ENCODE peak calls at places on chromosomes 11 and 22, in ten cellular contexts. One of them, this sample, is unnamed.

GRCh38 chr22:45867118-45867905 is 109.7 kb downstream of the WNT7B start:
- DNase-seq in mammary epithelial cell: no peak
- DNase-seq in retinal pigment epithelial cell: no peak
- DNase-seq in CD4-positive, alpha-beta T cell: no peak
- DNase-seq in Peyer's patch: no peak
- DNase-seq in GM23338: peak; percentile 72
- DNase-seq in A549: no peak
- DNase-seq in sigmoid colon: peak; percentile 53
- DNase-seq in lower lobe of right lung: peak; percentile 63
- DNase-seq in IMR-90: no peak
- DNase-seq in this sample: no peak

GRCh38 chr11:64887757-64888405 is 9.5 kb upstream of the EHD1 start:
- DNase-seq in mammary epithelial cell: peak; percentile 49
- DNase-seq in retinal pigment epithelial cell: no peak
- DNase-seq in CD4-positive, alpha-beta T cell: peak; percentile 82
- DNase-seq in Peyer's patch: peak; percentile 95
- DNase-seq in GM23338: peak; percentile 91
- DNase-seq in A549: peak; percentile 80
- DNase-seq in sigmoid colon: peak; percentile 90
- DNase-seq in lower lobe of right lung: peak; percentile 91
- DNase-seq in IMR-90: no peak
- DNase-seq in this sample: peak; percentile 95

GRCh38 chr11:117633186-117633585 is 163.8 kb downstream of the DSCAML1 start:
- DNase-seq in mammary epithelial cell: no peak
- DNase-seq in retinal pigment epithelial cell: no peak
- DNase-seq in CD4-positive, alpha-beta T cell: no peak
- DNase-seq in Peyer's patch: no peak
- DNase-seq in GM23338: no peak
- DNase-seq in A549: no peak
- DNase-seq in sigmoid colon: peak; percentile 33
- DNase-seq in lower lobe of right lung: no peak
- DNase-seq in IMR-90: no peak
- DNase-seq in this sample: no peak

GRCh38 chr11:11946180-11946579 is 62.2 kb downstream of the DKK3 start:
- DNase-seq in mammary epithelial cell: no peak
- DNase-seq in retinal pigment epithelial cell: no peak
- DNase-seq in CD4-positive, alpha-beta T cell: no peak
- DNase-seq in Peyer's patch: no peak
- DNase-seq in GM23338: no peak
- DNase-seq in A549: no peak
- DNase-seq in sigmoid colon: no peak
- DNase-seq in lower lobe of right lung: no peak
- DNase-seq in IMR-90: peak; percentile 68
- DNase-seq in this sample: no peak

GRCh38 chr22:46054091-46054877 is 77.3 kb upstream of the WNT7B start:
- DNase-seq in mammary epithelial cell: peak; percentile 39
- DNase-seq in retinal pigment epithelial cell: no peak
- DNase-seq in CD4-positive, alpha-beta T cell: no peak
- DNase-seq in Peyer's patch: peak; percentile 77
- DNase-seq in GM23338: no peak
- DNase-seq in A549: no peak
- DNase-seq in sigmoid colon: peak; percentile 90
- DNase-seq in lower lobe of right lung: peak; percentile 75
- DNase-seq in IMR-90: peak; percentile 45
- DNase-seq in this sample: no peak

GRCh38 chr11:64726211-64726641 is 3.2 kb upstream of the NRXN2 start:
- DNase-seq in mammary epithelial cell: no peak
- DNase-seq in retinal pigment epithelial cell: no peak
- DNase-seq in CD4-positive, alpha-beta T cell: no peak
- DNase-seq in Peyer's patch: no peak
- DNase-seq in GM23338: peak; percentile 41
- DNase-seq in A549: no peak
- DNase-seq in sigmoid colon: peak; percentile 41
- DNase-seq in lower lobe of right lung: no peak
- DNase-seq in IMR-90: no peak
- DNase-seq in this sample: no peak

GRCh38 chr11:27485930-27486773 is 13.6 kb upstream of the LGR4 start:
- DNase-seq in mammary epithelial cell: peak; percentile 42
- DNase-seq in retinal pigment epithelial cell: no peak
- DNase-seq in CD4-positive, alpha-beta T cell: no peak
- DNase-seq in Peyer's patch: no peak
- DNase-seq in GM23338: peak; percentile 81
- DNase-seq in A549: peak; percentile 71
- DNase-seq in sigmoid colon: no peak
- DNase-seq in lower lobe of right lung: no peak
- DNase-seq in IMR-90: peak; percentile 61
- DNase-seq in this sample: no peak

GRCh38 chr22:36364255-36365019 is 23.3 kb downstream of the MYH9 start:
- DNase-seq in mammary epithelial cell: no peak
- DNase-seq in retinal pigment epithelial cell: no peak
- DNase-seq in CD4-positive, alpha-beta T cell: no peak
- DNase-seq in Peyer's patch: no peak
- DNase-seq in GM23338: no peak
- DNase-seq in A549: no peak
- DNase-seq in sigmoid colon: no peak
- DNase-seq in lower lobe of right lung: no peak
- DNase-seq in IMR-90: no peak
- DNase-seq in this sample: no peak

GRCh38 chr11:27699242-27699925 is 871 bp downstream of the BDNF start:
- DNase-seq in mammary epithelial cell: no peak
- DNase-seq in retinal pigment epithelial cell: no peak
- DNase-seq in CD4-positive, alpha-beta T cell: no peak
- DNase-seq in Peyer's patch: no peak
- DNase-seq in GM23338: peak; percentile 72
- DNase-seq in A549: peak; percentile 73
- DNase-seq in sigmoid colon: no peak
- DNase-seq in lower lobe of right lung: no peak
- DNase-seq in IMR-90: peak; percentile 55
- DNase-seq in this sample: no peak

GRCh38 chr22:35217541-35217940 is 39.8 kb upstream of the HMGXB4 start:
- DNase-seq in mammary epithelial cell: no peak
- DNase-seq in retinal pigment epithelial cell: no peak
- DNase-seq in CD4-positive, alpha-beta T cell: no peak
- DNase-seq in Peyer's patch: no peak
- DNase-seq in GM23338: no peak
- DNase-seq in A549: no peak
- DNase-seq in sigmoid colon: no peak
- DNase-seq in lower lobe of right lung: no peak
- DNase-seq in IMR-90: no peak
- DNase-seq in this sample: no peak

GRCh38 chr11:68081691-68082090 is 39.5 kb downstream of the CHKA start:
- DNase-seq in mammary epithelial cell: peak; percentile 86
- DNase-seq in retinal pigment epithelial cell: no peak
- DNase-seq in CD4-positive, alpha-beta T cell: no peak
- DNase-seq in Peyer's patch: no peak
- DNase-seq in GM23338: no peak
- DNase-seq in A549: no peak
- DNase-seq in sigmoid colon: no peak
- DNase-seq in lower lobe of right lung: no peak
- DNase-seq in IMR-90: no peak
- DNase-seq in this sample: no peak

GRCh38 chr11:59025097-59025496 is 61.0 kb upstream of the GLYATL1B start:
- DNase-seq in mammary epithelial cell: no peak
- DNase-seq in retinal pigment epithelial cell: no peak
- DNase-seq in CD4-positive, alpha-beta T cell: no peak
- DNase-seq in Peyer's patch: no peak
- DNase-seq in GM23338: no peak
- DNase-seq in A549: peak; percentile 4
- DNase-seq in sigmoid colon: no peak
- DNase-seq in lower lobe of right lung: no peak
- DNase-seq in IMR-90: no peak
- DNase-seq in this sample: no peak
- TF ChIP-seq CTCF in mammary epithelial cell: no peak
- TF ChIP-seq CTCF in retinal pigment epithelial cell: no peak
- TF ChIP-seq CTCF in CD4-positive, alpha-beta T cell: no peak
- TF ChIP-seq CTCF in Peyer's patch: no peak
- TF ChIP-seq CTCF in GM23338: no peak
- TF ChIP-seq CTCF in A549: no peak
- TF ChIP-seq CTCF in sigmoid colon: no peak
- TF ChIP-seq CTCF in lower lobe of right lung: no peak
- TF ChIP-seq CTCF in IMR-90: no peak
- TF ChIP-seq CTCF in this sample: no peak

DNA sequence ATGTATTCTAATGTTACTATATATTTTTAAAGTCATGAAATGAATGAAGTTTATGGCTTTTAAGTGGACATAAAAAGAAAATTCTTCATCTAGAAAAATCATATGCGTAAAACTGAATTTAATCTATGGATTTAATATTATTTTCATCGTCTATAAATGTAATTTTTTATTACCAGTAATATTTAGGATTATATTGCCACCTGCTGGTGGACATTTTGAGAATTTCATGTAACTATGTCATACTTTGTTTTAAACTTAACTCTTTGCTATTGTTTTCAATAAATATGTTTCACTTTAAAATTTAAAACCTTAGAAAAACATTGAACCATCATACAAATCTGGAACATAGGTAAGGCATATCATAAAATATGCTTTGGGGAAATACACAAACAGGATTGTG is 66.5 kb upstream of the CEP126 start:
- DNase-seq in mammary epithelial cell: no peak
- DNase-seq in retinal pigment epithelial cell: no peak
- DNase-seq in CD4-positive, alpha-beta T cell: no peak
- DNase-seq in Peyer's patch: no peak
- DNase-seq in GM23338: peak; percentile 33
- DNase-seq in A549: peak; percentile 16
- DNase-seq in sigmoid colon: no peak
- DNase-seq in lower lobe of right lung: no peak
- DNase-seq in IMR-90: peak; percentile 44
- DNase-seq in this sample: no peak
- TF ChIP-seq CTCF in mammary epithelial cell: peak; percentile 32
- TF ChIP-seq CTCF in retinal pigment epithelial cell: no peak
- TF ChIP-seq CTCF in CD4-positive, alpha-beta T cell: no peak
- TF ChIP-seq CTCF in Peyer's patch: peak; percentile 35
- TF ChIP-seq CTCF in GM23338: peak; percentile 63
- TF ChIP-seq CTCF in A549: peak; percentile 43
- TF ChIP-seq CTCF in sigmoid colon: no peak
- TF ChIP-seq CTCF in lower lobe of right lung: peak; percentile 45
- TF ChIP-seq CTCF in IMR-90: peak; percentile 56
- TF ChIP-seq CTCF in this sample: peak; percentile 40

DNA sequence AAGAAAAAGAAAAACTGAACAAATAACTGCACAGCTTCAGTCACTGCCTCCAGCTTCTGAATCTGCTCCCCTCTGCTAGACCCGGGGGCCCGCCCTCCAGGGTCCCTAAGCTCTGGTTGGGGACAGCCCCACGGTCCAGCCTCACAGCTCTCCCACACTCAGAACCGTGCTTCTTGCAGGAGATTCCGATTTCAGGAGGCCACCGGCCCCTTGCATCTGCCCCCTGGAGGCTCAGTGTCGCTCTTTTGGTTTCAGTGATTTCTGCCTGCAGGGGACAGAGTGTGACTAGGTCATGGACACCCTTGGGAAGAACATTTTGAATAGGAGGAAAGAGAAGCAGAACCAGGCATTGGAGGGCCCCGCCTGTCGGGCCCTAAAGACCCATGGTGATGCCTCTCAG is 23.1 kb upstream of the RPS3 start:
- DNase-seq in mammary epithelial cell: no peak
- DNase-seq in retinal pigment epithelial cell: no peak
- DNase-seq in CD4-positive, alpha-beta T cell: no peak
- DNase-seq in Peyer's patch: no peak
- DNase-seq in GM23338: peak; percentile 44
- DNase-seq in A549: no peak
- DNase-seq in sigmoid colon: no peak
- DNase-seq in lower lobe of right lung: no peak
- DNase-seq in IMR-90: no peak
- DNase-seq in this sample: no peak
- TF ChIP-seq CTCF in mammary epithelial cell: no peak
- TF ChIP-seq CTCF in retinal pigment epithelial cell: peak; percentile 23
- TF ChIP-seq CTCF in CD4-positive, alpha-beta T cell: no peak
- TF ChIP-seq CTCF in Peyer's patch: no peak
- TF ChIP-seq CTCF in GM23338: peak; percentile 38
- TF ChIP-seq CTCF in A549: no peak
- TF ChIP-seq CTCF in sigmoid colon: no peak
- TF ChIP-seq CTCF in lower lobe of right lung: no peak
- TF ChIP-seq CTCF in IMR-90: peak; percentile 2
- TF ChIP-seq CTCF in this sample: no peak

DNA sequence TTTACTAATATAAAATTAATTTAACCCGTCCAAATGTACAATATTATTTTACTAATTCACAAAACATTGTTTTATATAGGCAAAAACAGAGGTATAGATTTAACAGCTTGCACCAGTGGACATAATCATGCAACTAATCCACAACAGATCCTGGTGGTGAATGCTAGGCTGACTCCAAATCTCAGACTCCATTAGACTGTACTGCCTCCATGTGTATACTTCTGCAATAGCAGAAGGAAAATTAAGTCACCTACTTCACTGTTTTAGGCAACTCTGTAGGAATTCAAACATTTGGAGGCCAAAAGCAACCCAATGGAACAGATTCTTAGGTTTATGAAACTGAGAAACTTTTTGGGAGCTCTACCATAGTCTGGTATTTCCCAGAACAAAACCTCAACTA is 30.0 kb upstream of the RAB39A start:
- DNase-seq in mammary epithelial cell: peak; percentile 35
- DNase-seq in retinal pigment epithelial cell: no peak
- DNase-seq in CD4-positive, alpha-beta T cell: no peak
- DNase-seq in Peyer's patch: no peak
- DNase-seq in GM23338: peak; percentile 62
- DNase-seq in A549: peak; percentile 53
- DNase-seq in sigmoid colon: no peak
- DNase-seq in lower lobe of right lung: no peak
- DNase-seq in IMR-90: peak; percentile 63
- DNase-seq in this sample: no peak
- TF ChIP-seq CTCF in mammary epithelial cell: peak; percentile 67
- TF ChIP-seq CTCF in retinal pigment epithelial cell: peak; percentile 74
- TF ChIP-seq CTCF in CD4-positive, alpha-beta T cell: peak; percentile 66
- TF ChIP-seq CTCF in Peyer's patch: peak; percentile 82
- TF ChIP-seq CTCF in GM23338: peak; percentile 55
- TF ChIP-seq CTCF in A549: peak; percentile 53
- TF ChIP-seq CTCF in sigmoid colon: peak; percentile 41
- TF ChIP-seq CTCF in lower lobe of right lung: peak; percentile 41
- TF ChIP-seq CTCF in IMR-90: peak; percentile 71
- TF ChIP-seq CTCF in this sample: peak; percentile 61

GRCh38 chr22:27952091-27952490 is 33.0 kb upstream of the PITPNB start:
- DNase-seq in mammary epithelial cell: no peak
- DNase-seq in retinal pigment epithelial cell: peak; percentile 68
- DNase-seq in CD4-positive, alpha-beta T cell: no peak
- DNase-seq in Peyer's patch: no peak
- DNase-seq in GM23338: no peak
- DNase-seq in A549: no peak
- DNase-seq in sigmoid colon: no peak
- DNase-seq in lower lobe of right lung: no peak
- DNase-seq in IMR-90: peak; percentile 81
- DNase-seq in this sample: no peak
- TF ChIP-seq CTCF in mammary epithelial cell: no peak
- TF ChIP-seq CTCF in retinal pigment epithelial cell: no peak
- TF ChIP-seq CTCF in CD4-positive, alpha-beta T cell: no peak
- TF ChIP-seq CTCF in Peyer's patch: no peak
- TF ChIP-seq CTCF in GM23338: no peak
- TF ChIP-seq CTCF in A549: no peak
- TF ChIP-seq CTCF in sigmoid colon: no peak
- TF ChIP-seq CTCF in lower lobe of right lung: no peak
- TF ChIP-seq CTCF in IMR-90: no peak
- TF ChIP-seq CTCF in this sample: no peak